ENCODE peak calls at places on chromosome 2, in eight cellular contexts. S is CD8-positive, alpha-beta T cell; Z is ovary; E is right lobe of liver; K is GM23338; I is endodermal cell; P is upper lobe of right lung; X is right cardiac atrium. M is an unnamed sample.
A peak's percentile ranks its signal among the peaks of the same experiment; 100 is the strongest.

GRCh38 chr2:188495990-188496431 is 204.3 kb downstream of the GULP1 start:
- DNase-seq in S (no peak), Z (no peak), E (no peak), K (no peak), I (no peak), P (no peak), X (no peak), M (no peak)

GRCh38 chr2:163515836-163516235 is 220.0 kb downstream of the FIGN start:
- DNase-seq in S (no peak), Z (no peak), E (no peak), K (no peak), I (no peak), P (no peak), X (no peak), M (no peak)

GRCh38 chr2:15275341-15275740 is 285.8 kb downstream of the NBAS start:
- DNase-seq in S (no peak), Z (no peak), E (no peak), K (no peak), I (no peak), P (no peak), X (no peak), M (no peak)

GRCh38 chr2:127953128-127953718 is 67.5 kb upstream of the AMMECR1L start:
- DNase-seq in S (no peak), Z (peak; percentile 27), E (peak; percentile 78), K (no peak), I (peak; percentile 10), P (no peak), X (peak; percentile 88), M (no peak)

GRCh38 chr2:225233234-225233633 is 166.3 kb upstream of the NYAP2 start:
- DNase-seq in S (no peak), Z (no peak), E (no peak), K (peak; percentile 2), I (no peak), P (no peak), X (no peak), M (no peak)

GRCh38 chr2:190860985-190861721 is 19.5 kb upstream of the GLS start:
- DNase-seq in S (no peak), Z (no peak), E (no peak), K (peak; percentile 86), I (peak; percentile 75), P (no peak), X (no peak), M (no peak)

GRCh38 chr2:210577263-210578071 is 21.1 kb downstream of the CPS1 start:
- DNase-seq in S (no peak), Z (no peak), E (no peak), K (peak; percentile 87), I (no peak), P (no peak), X (no peak), M (no peak)

GRCh38 chr2:85009019-85009618 is 38.2 kb downstream of the KCMF1 start:
- DNase-seq in S (no peak), Z (no peak), E (no peak), K (no peak), I (no peak), P (no peak), X (no peak), M (no peak)

GRCh38 chr2:232292395-232293154 is 86.0 kb upstream of the ALPP start:
- DNase-seq in S (peak; percentile 67), Z (no peak), E (peak; percentile 58), K (peak; percentile 88), I (peak; percentile 95), P (no peak), X (peak; percentile 82), M (no peak)

GRCh38 chr2:222293660-222294630 is 4.9 kb downstream of the PAX3 start:
- DNase-seq in S (no peak), Z (no peak), E (no peak), K (peak; percentile 63), I (peak; percentile 73), P (no peak), X (no peak), M (no peak)

GRCh38 chr2:141316606-141317005 is 814.2 kb downstream of the LRP1B start:
- DNase-seq in S (no peak), Z (no peak), E (no peak), K (no peak), I (no peak), P (no peak), X (no peak), M (no peak)

GRCh38 chr2:127639111-127639474 is 6.9 kb upstream of the GPR17 start:
- DNase-seq in S (no peak), Z (no peak), E (no peak), K (no peak), I (no peak), P (no peak), X (peak; percentile 43), M (no peak)

GRCh38 chr2:191899442-191899841 is 52.6 kb upstream of the CAVIN2 start:
- DNase-seq in S (no peak), Z (no peak), E (no peak), K (no peak), I (no peak), P (no peak), X (no peak), M (no peak)

GRCh38 chr2:68253211-68254068 is 1.1 kb upstream of the PPP3R1 start:
- DNase-seq in S (no peak), Z (no peak), E (no peak), K (no peak), I (no peak), P (no peak), X (no peak), M (peak; percentile 4)

GRCh38 chr2:162925595-162925994 is 87.0 kb upstream of the KCNH7 start:
- DNase-seq in S (no peak), Z (no peak), E (no peak), K (no peak), I (no peak), P (no peak), X (no peak), M (no peak)

GRCh38 chr2:149219853-149220252 is 110.5 kb upstream of the LYPD6 start:
- DNase-seq in S (no peak), Z (no peak), E (no peak), K (no peak), I (no peak), P (no peak), X (no peak), M (no peak)

GRCh38 chr2:85728883-85729824 is 24.6 kb upstream of the ATOH8 start:
- DNase-seq in S (peak; percentile 82), Z (peak; percentile 94), E (peak; percentile 89), K (peak; percentile 91), I (peak; percentile 97), P (peak; percentile 95), X (peak; percentile 96), M (peak; percentile 60)

DNA sequence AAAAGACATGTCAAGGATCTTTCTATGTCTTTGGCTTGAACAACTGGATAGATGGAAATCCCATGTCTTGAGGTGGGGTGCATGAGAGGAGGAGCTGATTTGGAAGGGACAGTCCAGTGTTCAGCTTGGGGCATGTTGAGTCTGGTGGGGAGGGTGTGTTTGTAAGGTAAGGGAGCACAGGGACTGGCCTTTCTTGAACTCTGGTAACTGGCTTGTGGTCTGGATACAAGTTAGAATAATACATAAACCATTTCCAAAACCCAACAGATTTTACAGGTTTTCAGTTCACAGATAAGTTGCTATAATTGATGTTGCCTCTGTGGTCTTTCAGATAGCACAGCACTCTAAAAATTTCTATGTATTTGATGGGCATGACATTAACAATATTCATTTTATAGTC is 24.2 kb downstream of the RHBDD1 start:
- DNase-seq in S (no peak), Z (no peak), E (no peak), K (no peak), I (no peak), P (no peak), X (no peak), M (no peak)
- H3K27ac ChIP-seq in S (no peak overlapping the region), Z (no peak overlapping the region), E (no peak overlapping the region), K (no peak overlapping the region), I (no peak overlapping the region), P (no peak overlapping the region), X (no peak overlapping the region), M (no peak overlapping the region)

DNA sequence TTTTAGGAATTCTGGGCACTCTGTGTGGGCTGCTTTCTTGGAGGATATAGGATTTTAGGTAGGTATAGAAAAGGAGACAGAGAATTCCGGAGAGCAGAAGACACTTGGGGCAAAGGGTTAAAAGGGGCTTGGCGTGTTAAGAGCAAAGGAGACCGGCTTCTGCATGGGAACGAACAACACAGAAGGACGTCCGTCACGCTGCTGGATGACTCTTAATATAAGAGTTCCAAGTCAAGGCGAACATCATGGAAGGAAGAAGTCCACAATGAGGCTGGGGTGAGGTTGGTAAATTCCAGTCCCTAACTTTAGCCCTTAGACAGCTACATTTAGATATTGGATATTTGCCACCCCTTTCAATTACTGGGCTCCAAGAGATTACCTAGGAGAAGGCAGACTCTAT is 15.9 kb upstream of the SLC20A1 start:
- DNase-seq in S (peak; percentile 32), Z (no peak), E (peak; percentile 14), K (no peak), I (no peak), P (no peak), X (no peak), M (no peak)
- H3K4me1 ChIP-seq in S (peaks cover 84% of the 10 kb centered on the region), Z (no peaks in the 10 kb centered on the region), E (no peaks in the 10 kb centered on the region), K (peaks cover 16% of the 10 kb centered on the region), I (peaks cover 3% of the 10 kb centered on the region), P (peaks cover 41% of the 10 kb centered on the region), X (peaks cover 13% of the 10 kb centered on the region), M (peaks cover 93% of the 10 kb centered on the region)

GRCh38 chr2:235496239-235496621 is 2.4 kb downstream of the AGAP1 start:
- DNase-seq in S (no peak), Z (no peak), E (no peak), K (no peak), I (peak; percentile 52), P (no peak), X (no peak), M (no peak)
- H3K4me3 ChIP-seq in S (no peak overlapping the region), Z (no peak overlapping the region), E (no peak overlapping the region), K (peak overlapping the region; percentile 71), I (peak overlapping the region; percentile 81), P (peak overlapping the region; percentile 71), X (no peak overlapping the region), M (no peak overlapping the region)

GRCh38 chr2:70616168-70616694 is 62.6 kb upstream of the TGFA start:
- DNase-seq in S (no peak), Z (no peak), E (no peak), K (no peak), I (no peak), P (no peak), X (no peak), M (no peak)

GRCh38 chr2:70615222-70615621 is 61.6 kb upstream of the TGFA start:
- DNase-seq in S (no peak), Z (no peak), E (no peak), K (no peak), I (no peak), P (no peak), X (no peak), M (no peak)

GRCh38 chr2:70613510-70613909 is 59.9 kb upstream of the TGFA start:
- DNase-seq in S (no peak), Z (no peak), E (no peak), K (peak; percentile 56), I (peak; percentile 71), P (no peak), X (peak; percentile 10), M (no peak)

GRCh38 chr2:70620020-70620419 is 66.4 kb upstream of the TGFA start:
- DNase-seq in S (no peak), Z (no peak), E (no peak), K (peak; percentile 74), I (peak; percentile 53), P (no peak), X (no peak), M (no peak)

DNA sequence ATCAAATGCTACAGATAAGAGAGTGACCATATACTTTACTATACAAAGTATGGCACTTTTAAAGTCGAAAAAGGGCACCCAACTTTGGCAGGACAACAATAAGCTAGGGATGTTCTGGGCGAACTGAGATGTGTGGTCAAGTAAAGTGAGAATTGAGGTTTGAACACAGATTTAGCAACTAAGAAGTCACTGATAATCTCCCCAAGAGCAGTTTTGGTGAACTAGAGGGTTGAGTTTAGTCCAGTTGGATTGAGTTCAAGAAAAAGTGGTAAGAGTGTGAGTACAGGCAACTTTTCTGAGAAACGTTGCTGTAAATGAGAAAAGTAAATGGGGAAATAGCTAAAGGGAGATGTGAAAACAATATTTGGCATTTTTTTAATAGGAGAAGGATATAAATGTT is 65.5 kb upstream of the TGFA start:
- DNase-seq in S (no peak), Z (no peak), E (no peak), K (no peak), I (no peak), P (no peak), X (no peak), M (no peak)
- H3K27ac ChIP-seq in S (no peak overlapping the region), Z (no peak overlapping the region), E (no peak overlapping the region), K (no peak overlapping the region), I (no peak overlapping the region), P (no peak overlapping the region), X (no peak overlapping the region), M (no peak overlapping the region)